ENCODE peak calls at places on chromosomes 4 and X, in four cellular contexts. I is MM.1S, J is endodermal cell, R is ovary. C is an unnamed sample.

GRCh38 chr4:107780665-107781064 is 44.1 kb upstream of the SGMS2 start:
- DNase-seq in J (no peak), I (no peak), R (no peak), C (peak)

GRCh38 chr4:156771171-156771837 is 200.3 kb downstream of the PDGFC start:
- DNase-seq in I (peak), J (no peak), R (no peak), C (peak)

GRCh38 chr4:149754526-149754925 is 61.1 kb downstream of the IQCM start:
- DNase-seq in R (no peak), J (no peak), I (no peak), C (no peak)

GRCh38 chrX:111837226-111837625 is 38.8 kb upstream of the TRPC5OS start:
- DNase-seq in I (no peak), R (no peak), J (peak), C (no peak)

GRCh38 chr4:41728571-41728908 is 20.0 kb downstream of the PHOX2B start:
- DNase-seq in J (no peak), I (no peak), R (no peak), C (no peak)

GRCh38 chrX:29299689-29300088 is 712.4 kb downstream of the IL1RAPL1 start:
- DNase-seq in J (no peak), I (no peak), R (no peak), C (no peak)

GRCh38 chrX:53317365-53318069 is 36.1 kb upstream of the IQSEC2 start:
- DNase-seq in I (peak), J (peak), R (peak), C (peak)

GRCh38 chr4:25021206-25021605 is 9.5 kb downstream of the LGI2 start:
- DNase-seq in I (no peak), J (no peak), R (no peak), C (no peak)

GRCh38 chrX:57156397-57157049 is 19.3 kb upstream of the SPIN2A start:
- DNase-seq in J (peak), I (peak), R (no peak), C (peak)

DNA sequence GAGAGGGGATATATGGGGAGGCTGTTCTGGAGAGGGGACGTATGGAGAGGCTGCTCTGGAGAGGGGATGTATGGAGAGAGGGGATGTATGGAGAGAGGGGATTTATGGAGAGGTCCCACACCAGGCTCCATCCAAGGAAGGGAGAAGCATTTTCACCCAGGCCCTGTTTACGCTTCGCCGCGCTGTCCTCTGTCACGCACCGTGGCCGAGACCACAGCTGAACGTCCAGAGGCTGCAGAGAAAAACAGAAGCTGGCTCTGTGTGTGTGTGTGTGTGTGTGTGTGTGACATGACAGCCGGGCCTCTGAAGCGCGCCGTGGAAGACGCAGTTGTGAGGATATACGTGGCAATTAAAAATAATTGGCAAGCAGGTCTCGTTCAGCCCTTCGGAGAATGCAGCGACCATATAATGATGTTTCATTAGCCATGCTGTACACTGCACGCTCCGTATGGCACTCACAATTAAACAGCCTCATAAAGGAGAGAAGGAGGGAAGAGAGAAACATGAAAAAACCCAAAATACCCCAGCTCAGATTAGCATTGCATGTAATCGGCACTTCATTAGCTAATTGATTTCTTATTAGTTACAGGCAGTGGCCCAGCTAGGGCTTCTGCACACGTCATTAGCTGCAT is 74.9 kb upstream of the SHOX start:
- DNase-seq in J (no peak), R (no peak), I (no peak), C (no peak)
- H3K4me3 ChIP-seq in J (no peak), R (no peak), I (no peak), C (no peak)

GRCh38 chr4:128060130-128060619 is 937 bp upstream of the LARP1B start:
- DNase-seq in I (peak), R (no peak), J (no peak), C (peak)

GRCh38 chr4:128056396-128056795 is 4.7 kb upstream of the LARP1B start:
- DNase-seq in R (no peak), I (no peak), J (no peak), C (no peak)

GRCh38 chr4:128060620-128061565 is at the start of gene LARP1B:
- DNase-seq in R (peak), J (peak), I (peak), C (peak)

GRCh38 chr4:128061566-128062536 is 739 bp downstream of the LARP1B start:
- DNase-seq in J (peak), R (peak), I (peak), C (peak)
- TF ChIP-seq CTCF in J (peak), R (no peak), I (peak), C (peak)

GRCh38 chrX:9785944-9786741 is at the start of gene SHROOM2:
- DNase-seq in R (peak), J (peak), I (no peak), C (no peak)

GRCh38 chrX:9788908-9789307 is 2.7 kb downstream of the SHROOM2 start:
- DNase-seq in I (no peak), J (no peak), R (peak), C (no peak)

GRCh38 chrX:9786839-9787635 is 808 bp downstream of the SHROOM2 start:
- DNase-seq in J (peak), R (peak), I (no peak), C (no peak)

GRCh38 chrX:9781941-9782340 is 4.3 kb upstream of the SHROOM2 start:
- DNase-seq in I (no peak), J (no peak), R (no peak), C (no peak)

DNA sequence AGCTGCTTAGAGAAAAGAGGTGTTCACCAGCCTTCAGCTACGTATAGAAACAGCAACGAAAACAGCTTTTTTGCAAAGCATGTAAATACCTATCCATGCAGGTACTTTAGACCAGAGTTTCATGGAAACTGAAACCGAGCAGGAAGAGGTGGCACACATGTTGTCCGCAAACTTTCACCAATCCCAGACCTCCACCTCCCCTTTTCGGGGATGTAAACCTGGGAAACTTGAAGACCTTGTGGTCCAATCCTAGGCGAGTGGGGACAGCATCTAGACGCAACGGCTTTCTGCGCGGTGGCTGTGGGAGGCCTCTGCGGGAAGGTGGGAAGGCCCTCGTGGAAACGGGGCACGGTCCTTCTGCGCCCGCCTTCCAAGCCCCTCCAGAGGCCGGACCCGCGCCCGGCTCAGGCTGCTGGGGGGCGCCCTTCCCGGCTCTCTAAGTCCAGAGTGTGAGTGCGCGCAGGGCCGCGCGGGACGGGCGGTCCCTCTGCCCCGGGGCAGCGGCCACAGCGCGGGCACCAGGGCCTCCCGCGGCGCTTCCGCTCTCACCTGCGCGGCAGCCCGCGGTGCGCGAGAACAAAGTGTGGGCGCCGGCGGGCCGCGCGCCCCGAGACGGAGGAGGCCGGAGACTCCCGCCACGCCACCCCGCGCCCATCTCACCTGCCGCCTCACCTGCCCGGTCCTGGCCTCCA is 831 bp upstream of the SHROOM2 start:
- DNase-seq in I (no peak), R (peak), J (no peak), C (no peak)
- H3K4me3 ChIP-seq in I (no peak), R (peak), J (peak), C (no peak)

GRCh38 chr4:11724731-11725130 is 296.0 kb upstream of the HS3ST1 start:
- DNase-seq in R (no peak), I (no peak), J (no peak), C (no peak)

GRCh38 chr4:11715753-11716521 is 287.2 kb upstream of the HS3ST1 start:
- DNase-seq in R (no peak), J (no peak), I (no peak), C (no peak)

GRCh38 chr4:11722218-11722617 is 293.5 kb upstream of the HS3ST1 start:
- DNase-seq in I (no peak), R (no peak), J (no peak), C (no peak)

GRCh38 chr4:11719879-11720278 is 291.2 kb upstream of the HS3ST1 start:
- DNase-seq in J (no peak), I (no peak), R (no peak), C (no peak)

DNA sequence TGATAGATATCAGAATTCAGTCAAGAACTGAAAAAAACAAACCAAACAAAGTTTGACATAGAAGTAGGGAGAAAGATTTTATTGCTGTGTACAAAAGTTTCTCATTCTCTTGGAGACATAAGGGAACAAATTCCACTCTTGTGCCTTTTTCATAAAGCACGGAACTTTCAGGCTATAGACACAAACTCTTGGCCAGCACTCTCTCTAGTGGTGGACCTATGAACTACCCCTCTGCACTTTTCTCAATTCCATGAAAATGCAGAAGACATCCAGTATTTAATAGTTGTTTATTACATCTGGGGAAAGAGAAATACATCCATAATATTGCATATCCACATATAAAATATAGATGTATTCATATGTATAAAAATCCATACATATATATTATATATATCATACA is 291.6 kb upstream of the HS3ST1 start:
- DNase-seq in I (peak), R (no peak), J (no peak), C (peak)
- TF ChIP-seq CTCF in I (peak), R (no peak), J (peak), C (peak)